ENCODE peak calls at places on chromosome 16, in five cellular contexts. Q is hepatocyte, C is stomach, Y is AG04450, R is GM23338. N is an unnamed sample.

GRCh38 chr16:50695017-50696000 is 1.9 kb downstream of the NOD2 start:
- DNase-seq in C (no peak), Y (no peak), Q (no peak), R (no peak), N (no peak)

GRCh38 chr16:66008136-66008535 is 358.4 kb upstream of the CDH5 start:
- DNase-seq in R (no peak), C (no peak), Y (no peak), Q (no peak), N (no peak)

GRCh38 chr16:67882374-67883145 is 2.1 kb upstream of the NRN1L start:
- DNase-seq in C (no peak), Y (no peak), R (no peak), Q (no peak), N (no peak)

GRCh38 chr16:53091508-53092211 is 36.9 kb downstream of the CHD9 start:
- DNase-seq in Y (peak; percentile 71), R (peak; percentile 76), Q (peak; percentile 43), C (peak; percentile 27), N (no peak)

GRCh38 chr16:67883872-67884261 is 818 bp upstream of the NRN1L start:
- DNase-seq in Y (no peak), C (peak; percentile 76), Q (peak; percentile 79), R (peak; percentile 90), N (peak; percentile 66)

GRCh38 chr16:77555781-77556180 is 120.9 kb upstream of the ADAMTS18 start:
- DNase-seq in R (no peak), Y (no peak), Q (no peak), C (no peak), N (no peak)

GRCh38 chr16:4212934-4213296 is 29.0 kb downstream of the SRL start:
- DNase-seq in C (no peak), Y (no peak), R (no peak), Q (peak; percentile 40), N (no peak)

GRCh38 chr16:20740007-20740883 is 1.4 kb downstream of the THUMPD1 start:
- DNase-seq in Q (no peak), C (no peak), Y (no peak), R (peak; percentile 15), N (no peak)

GRCh38 chr16:81758376-81758775 is 20.7 kb upstream of the PLCG2 start:
- DNase-seq in C (no peak), Y (no peak), R (no peak), Q (no peak), N (no peak)

GRCh38 chr16:69566437-69567030 is 768 bp downstream of the NFAT5 start:
- DNase-seq in C (peak; percentile 45), R (peak; percentile 57), Y (no peak), Q (peak; percentile 72), N (peak; percentile 29)

GRCh38 chr16:50228364-50228868 is 37.9 kb upstream of the ADCY7 start:
- DNase-seq in Y (no peak), Q (no peak), R (no peak), C (no peak), N (no peak)

GRCh38 chr16:85851034-85851780 is 47.8 kb upstream of the IRF8 start:
- DNase-seq in R (no peak), Y (no peak), Q (no peak), C (no peak), N (no peak)

GRCh38 chr16:21156767-21157467 is 1.6 kb upstream of the LDAF1 start:
- DNase-seq in Q (peak; percentile 80), C (peak; percentile 30), R (peak; percentile 86), Y (no peak), N (peak; percentile 32)

GRCh38 chr16:66830422-66831404 is at the start of gene NAE1:
- DNase-seq in R (peak; percentile 92), Q (peak; percentile 96), C (peak; percentile 89), Y (peak; percentile 53), N (peak; percentile 83)

GRCh38 chr16:50297301-50298074 is 31.1 kb downstream of the ADCY7 start:
- DNase-seq in C (no peak), Y (no peak), R (no peak), Q (no peak), N (peak; percentile 97)

GRCh38 chr16:87447323-87447722 is 45.5 kb downstream of the ZCCHC14 start:
- DNase-seq in Q (no peak), R (no peak), C (no peak), Y (peak; percentile 92), N (no peak)

GRCh38 chr16:86858501-86858900 is 280.2 kb downstream of the FOXL1 start:
- DNase-seq in Y (no peak), C (no peak), Q (peak; percentile 39), R (no peak), N (no peak)

GRCh38 chr16:64626771-64627170 is 495.1 kb downstream of the CDH11 start:
- DNase-seq in C (no peak), Q (peak; percentile 16), Y (no peak), R (no peak), N (peak; percentile 27)

GRCh38 chr16:85720319-85720637 is 30.6 kb downstream of the C16orf74 start:
- DNase-seq in C (peak; percentile 47), Q (no peak), Y (no peak), R (no peak), N (no peak)

GRCh38 chr16:48592839-48593429 is 17.0 kb downstream of the N4BP1 start:
- DNase-seq in C (no peak), Q (no peak), Y (no peak), R (peak; percentile 66), N (no peak)

GRCh38 chr16:90077240-90077756 is at the start of gene PRDM7:
- DNase-seq in Y (peak; percentile 48), C (peak; percentile 94), R (peak; percentile 98), Q (peak; percentile 96), N (no peak)
- H3K27ac ChIP-seq in Y (no peak within 1 kb of the TSS), C (no peak within 1 kb of the TSS), R (no peak within 1 kb of the TSS), Q (peak within 1 kb of the TSS; percentile 32), N (no peak within 1 kb of the TSS)

GRCh38 chr16:55846598-55847346 is 13.9 kb upstream of the CES1 start:
- DNase-seq in C (no peak), Q (no peak), Y (no peak), R (no peak), N (peak; percentile 25)

GRCh38 chr16:55842369-55843104 is 9.6 kb upstream of the CES1 start:
- DNase-seq in C (no peak), Q (peak; percentile 73), Y (peak; percentile 10), R (peak; percentile 76), N (peak; percentile 25)

DNA sequence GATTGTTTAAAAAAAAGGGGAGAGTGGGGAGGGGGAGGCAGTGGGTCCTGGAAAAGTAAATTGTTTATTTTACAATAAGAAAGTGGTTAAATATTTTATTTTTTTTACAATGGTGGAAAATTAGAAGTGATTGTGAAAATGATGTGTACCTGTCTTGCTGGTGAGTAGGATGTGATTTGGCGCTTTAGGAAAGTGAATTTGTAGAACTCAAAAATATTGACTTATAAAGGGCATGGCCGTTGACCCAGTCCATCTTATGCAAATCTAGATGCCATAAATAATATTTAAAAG is 10.2 kb upstream of the CES1 start:
- DNase-seq in Y (no peak), Q (no peak), R (no peak), C (no peak), N (no peak)
- TF ChIP-seq CTCF in Y (no peak), Q (no peak), R (no peak), C (no peak), N (no peak)

DNA sequence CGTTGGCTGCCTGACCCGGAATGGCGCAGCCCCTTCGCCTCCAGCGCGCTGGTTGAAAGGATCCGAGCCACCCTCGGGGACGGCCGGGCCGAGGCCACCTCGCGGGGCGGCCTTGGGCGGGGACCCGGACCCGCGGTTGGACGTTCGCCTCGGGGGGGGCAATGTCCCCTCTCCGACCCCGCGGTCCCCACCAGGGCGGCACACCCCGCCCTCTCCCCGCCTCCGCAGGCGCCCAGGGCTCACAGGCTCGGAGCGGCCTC is 1.0 kb upstream of the SOX8 start:
- DNase-seq in Q (no peak), Y (no peak), C (no peak), R (no peak), N (no peak)
- H3K27ac ChIP-seq in Q (no peak overlapping the region), Y (no peak overlapping the region), C (no peak overlapping the region), R (no peak overlapping the region), N (no peak overlapping the region)

DNA sequence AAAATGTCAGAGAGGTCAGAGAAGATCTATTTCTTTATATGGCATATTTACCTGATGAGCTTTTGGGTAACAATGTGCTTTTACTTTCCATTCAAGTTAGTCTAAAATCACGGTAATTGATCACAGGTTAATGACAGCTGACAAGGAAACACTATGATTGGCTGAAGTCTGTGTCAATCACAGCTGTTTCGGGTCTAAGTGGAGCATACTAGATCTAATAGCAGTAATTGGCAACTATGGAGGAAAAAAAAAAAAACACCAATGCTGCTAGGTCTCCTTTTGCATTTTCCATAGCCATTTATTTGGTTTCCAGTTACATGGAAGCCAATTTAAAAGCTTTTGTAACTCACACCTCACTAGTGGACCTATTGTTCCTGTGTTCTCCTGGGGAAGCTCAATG is 568.3 kb upstream of the ZFHX3 start:
- DNase-seq in Y (no peak), C (no peak), Q (no peak), R (peak; percentile 66), N (no peak)
- TF ChIP-seq CTCF in Y (no peak), C (no peak), Q (no peak), R (no peak), N (no peak)

GRCh38 chr16:76387994-76388393 is 110.8 kb downstream of the CNTNAP4 start:
- DNase-seq in Q (no peak), R (no peak), Y (no peak), C (no peak), N (no peak)

GRCh38 chr16:76386784-76387183 is 109.6 kb downstream of the CNTNAP4 start:
- DNase-seq in Y (no peak), C (no peak), Q (no peak), R (no peak), N (no peak)

GRCh38 chr16:76385831-76386230 is 108.6 kb downstream of the CNTNAP4 start:
- DNase-seq in Q (no peak), Y (no peak), R (no peak), C (no peak), N (no peak)

GRCh38 chr16:76390476-76390875 is 113.3 kb downstream of the CNTNAP4 start:
- DNase-seq in R (no peak), Y (no peak), C (no peak), Q (no peak), N (no peak)

DNA sequence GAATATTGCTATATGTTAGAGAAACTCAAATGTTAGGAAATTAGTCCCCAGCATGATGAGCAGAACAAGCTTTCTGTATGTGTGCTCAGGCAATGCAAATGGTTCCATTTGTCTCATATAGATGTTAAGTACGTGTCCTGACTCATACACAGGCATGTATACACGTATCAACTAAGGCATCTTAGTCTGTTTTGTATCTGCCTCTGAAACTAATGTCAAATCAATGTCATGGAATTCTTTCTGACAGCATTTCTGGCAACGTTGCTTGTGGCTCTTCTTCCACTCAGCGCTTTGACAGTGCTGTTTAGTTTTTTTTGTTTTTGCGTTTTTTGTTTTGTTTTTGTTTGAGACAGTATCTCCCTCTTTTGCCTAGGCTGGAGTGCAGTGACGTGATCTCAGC is 111.9 kb downstream of the CNTNAP4 start:
- DNase-seq in Q (no peak), R (no peak), Y (no peak), C (no peak), N (no peak)
- H3K27ac ChIP-seq in Q (no peak overlapping the region), R (no peak overlapping the region), Y (no peak overlapping the region), C (no peak overlapping the region), N (no peak overlapping the region)

GRCh38 chr16:27967169-27967568 is 96.3 kb downstream of the GSG1L start:
- DNase-seq in Q (no peak), Y (no peak), C (no peak), R (no peak), N (no peak)

GRCh38 chr16:27972500-27972899 is 91.0 kb downstream of the GSG1L start:
- DNase-seq in C (no peak), Y (no peak), R (peak; percentile 82), Q (peak; percentile 34), N (peak; percentile 75)

GRCh38 chr16:27966756-27967155 is 96.8 kb downstream of the GSG1L start:
- DNase-seq in C (no peak), Q (no peak), R (no peak), Y (no peak), N (no peak)

GRCh38 chr16:27965801-27966200 is 97.7 kb downstream of the GSG1L start:
- DNase-seq in R (no peak), C (no peak), Y (no peak), Q (no peak), N (no peak)

GRCh38 chr16:27969574-27969973 is 93.9 kb downstream of the GSG1L start:
- DNase-seq in R (no peak), C (no peak), Y (no peak), Q (no peak), N (no peak)
- TF ChIP-seq CTCF in R (no peak), C (no peak), Y (no peak), Q (no peak), N (no peak)